ENCODE peak calls at places on chromosome 14, in ten cellular contexts. X is foreskin fibroblast, A is NCI-H748 treated with DMSO at 0.1 percent for 48 hours, O is KG1, G is BE2C, Q is spleen, H is nephron progenitor cell, T is T-helper 2 cell, M is GM04503, Z is HCEC 1CT. E is an unnamed sample.

GRCh38 chr14:91190853-91191252 is 53.7 kb downstream of the GPR68 start:
- DNase-seq in X (no peak), A (no peak), O (no peak), G (no peak), Q (no peak), H (no peak), T (no peak), M (no peak), Z (no peak), E (no peak)

GRCh38 chr14:61876362-61877049 is 114.3 kb downstream of the SNAPC1 start:
- DNase-seq in X (no peak), A (peak), O (no peak), G (no peak), Q (no peak), H (no peak), T (no peak), M (no peak), Z (no peak), E (peak)

GRCh38 chr14:103110681-103111296 is 12.5 kb upstream of the TNFAIP2 start:
- DNase-seq in X (no peak), A (no peak), O (no peak), G (no peak), Q (no peak), H (no peak), T (no peak), M (no peak), Z (no peak), E (no peak)

GRCh38 chr14:52327374-52328226 is 13.5 kb downstream of the PTGER2 start:
- DNase-seq in X (peak), A (no peak), O (no peak), G (no peak), Q (no peak), H (no peak), T (no peak), M (no peak), Z (peak), E (no peak)

GRCh38 chr14:75401356-75401755 is 26.5 kb upstream of the JDP2 start:
- DNase-seq in X (no peak), A (no peak), O (no peak), G (no peak), Q (no peak), H (no peak), T (no peak), M (peak), Z (no peak), E (no peak)

GRCh38 chr14:73325630-73326299 is 88.5 kb downstream of the PAPLN start:
- DNase-seq in X (no peak), A (no peak), O (no peak), G (no peak), Q (no peak), H (no peak), T (no peak), M (no peak), Z (no peak), E (no peak)

GRCh38 chr14:78164226-78164853 is 5.8 kb upstream of the NRXN3 start:
- DNase-seq in X (no peak), A (peak), O (no peak), G (peak), Q (no peak), H (peak), T (no peak), M (no peak), Z (no peak), E (peak)

GRCh38 chr14:38808734-38809455 is 294.1 kb downstream of the SEC23A start:
- DNase-seq in X (no peak), A (no peak), O (no peak), G (no peak), Q (no peak), H (no peak), T (no peak), M (no peak), Z (no peak), E (no peak)

GRCh38 chr14:50985124-50985815 is 41.0 kb upstream of the PYGL start:
- DNase-seq in X (no peak), A (no peak), O (no peak), G (no peak), Q (no peak), H (no peak), T (no peak), M (no peak), Z (no peak), E (no peak)

GRCh38 chr14:55845963-55846851 is 266.2 kb downstream of the KTN1 start:
- DNase-seq in X (no peak), A (no peak), O (no peak), G (no peak), Q (no peak), H (no peak), T (no peak), M (no peak), Z (no peak), E (no peak)

GRCh38 chr14:33765251-33765650 is 185.6 kb downstream of the EGLN3 start:
- DNase-seq in X (no peak), A (no peak), O (no peak), G (peak), Q (no peak), H (peak), T (no peak), M (no peak), Z (no peak), E (no peak)

GRCh38 chr14:74141703-74142102 is 56.9 kb downstream of the LIN52 start:
- DNase-seq in X (peak), A (no peak), O (no peak), G (no peak), Q (no peak), H (no peak), T (no peak), M (peak), Z (peak), E (no peak)

GRCh38 chr14:55705651-55706340 is 125.8 kb downstream of the KTN1 start:
- DNase-seq in X (no peak), A (peak), O (no peak), G (no peak), Q (no peak), H (no peak), T (no peak), M (no peak), Z (no peak), E (peak)

GRCh38 chr14:72781476-72782181 is 112.3 kb downstream of the DPF3 start:
- DNase-seq in X (peak), A (no peak), O (no peak), G (no peak), Q (no peak), H (no peak), T (no peak), M (peak), Z (peak), E (no peak)

GRCh38 chr14:36069535-36069900 is 107.0 kb downstream of the PTCSC3 start:
- DNase-seq in X (peak), A (peak), O (peak), G (peak), Q (no peak), H (peak), T (no peak), M (no peak), Z (peak), E (peak)

GRCh38 chr14:77738559-77739250 is 22.3 kb downstream of the SNW1 start:
- DNase-seq in X (peak), A (no peak), O (no peak), G (no peak), Q (no peak), H (no peak), T (no peak), M (no peak), Z (peak), E (no peak)

GRCh38 chr14:34023824-34024767 is 73.2 kb upstream of the EGLN3 start:
- DNase-seq in X (no peak), A (no peak), O (no peak), G (peak), Q (no peak), H (no peak), T (no peak), M (no peak), Z (no peak), E (no peak)

GRCh38 chr14:23573384-23573783 is 5.2 kb downstream of the JPH4 start:
- DNase-seq in X (no peak), A (peak), O (no peak), G (no peak), Q (peak), H (no peak), T (no peak), M (no peak), Z (no peak), E (peak)